ENCODE peak calls at places on chromosome 15, in six cellular contexts. B is left lung, A is B cell, Y is cardiac muscle cell, X is vagina, S is psoas muscle. U is an unnamed sample.

GRCh38 chr15:35087759-35088158 is 2.7 kb upstream of the NANOGP8 start:
- DNase-seq in S (no peak), X (no peak), Y (no peak), A (no peak), B (no peak), U (no peak)

GRCh38 chr15:35305031-35305555 is 220.0 kb upstream of the NANOGP8 start:
- DNase-seq in B (no peak), X (no peak), A (no peak), S (no peak), Y (no peak), U (no peak)

GRCh38 chr15:36936652-36937051 is 163.7 kb downstream of the MEIS2 start:
- DNase-seq in Y (no peak), X (no peak), A (no peak), S (no peak), B (no peak), U (no peak)

GRCh38 chr15:28899061-28899738 is 13.4 kb downstream of the APBA2 start:
- DNase-seq in B (peak; percentile 22), Y (no peak), A (no peak), S (no peak), X (no peak), U (no peak)

GRCh38 chr15:90571063-90571541 is 41.4 kb downstream of the CRTC3 start:
- DNase-seq in X (no peak), S (peak; percentile 54), A (peak; percentile 58), Y (no peak), B (peak; percentile 64), U (no peak)

GRCh38 chr15:81133782-81134461 is at the start of gene CFAP161:
- DNase-seq in A (no peak), X (no peak), Y (peak; percentile 95), B (peak; percentile 78), S (peak; percentile 84), U (no peak)

GRCh38 chr15:28942046-28942445 is 56.3 kb downstream of the APBA2 start:
- DNase-seq in X (no peak), S (no peak), Y (no peak), B (no peak), A (peak; percentile 27), U (peak; percentile 55)

GRCh38 chr15:47027322-47027946 is 689.9 kb upstream of the SEMA6D start:
- DNase-seq in B (no peak), S (no peak), X (no peak), Y (no peak), A (no peak), U (no peak)

GRCh38 chr15:45307230-45307924 is 55.3 kb downstream of the SLC28A2 start:
- DNase-seq in Y (no peak), X (no peak), A (peak; percentile 40), B (no peak), S (no peak), U (no peak)

GRCh38 chr15:85782112-85782511 is 12.6 kb downstream of the KLHL25 start:
- DNase-seq in S (no peak), A (no peak), B (no peak), Y (no peak), X (no peak), U (no peak)

GRCh38 chr15:23039917-23040281 is 530 bp upstream of the TUBGCP5 start:
- DNase-seq in X (no peak), S (no peak), A (no peak), Y (no peak), B (no peak), U (no peak)
- TF ChIP-seq CTCF in X (no peak), S (no peak), A (no peak), Y (no peak), B (no peak), U (no peak)

GRCh38 chr15:74295800-74296199 is 59.7 kb downstream of the CCDC33 start:
- DNase-seq in B (no peak), Y (no peak), X (no peak), S (no peak), A (no peak), U (no peak)
- TF ChIP-seq CTCF in B (no peak), Y (no peak), X (no peak), S (peak; percentile 6), A (no peak), U (no peak)

DNA sequence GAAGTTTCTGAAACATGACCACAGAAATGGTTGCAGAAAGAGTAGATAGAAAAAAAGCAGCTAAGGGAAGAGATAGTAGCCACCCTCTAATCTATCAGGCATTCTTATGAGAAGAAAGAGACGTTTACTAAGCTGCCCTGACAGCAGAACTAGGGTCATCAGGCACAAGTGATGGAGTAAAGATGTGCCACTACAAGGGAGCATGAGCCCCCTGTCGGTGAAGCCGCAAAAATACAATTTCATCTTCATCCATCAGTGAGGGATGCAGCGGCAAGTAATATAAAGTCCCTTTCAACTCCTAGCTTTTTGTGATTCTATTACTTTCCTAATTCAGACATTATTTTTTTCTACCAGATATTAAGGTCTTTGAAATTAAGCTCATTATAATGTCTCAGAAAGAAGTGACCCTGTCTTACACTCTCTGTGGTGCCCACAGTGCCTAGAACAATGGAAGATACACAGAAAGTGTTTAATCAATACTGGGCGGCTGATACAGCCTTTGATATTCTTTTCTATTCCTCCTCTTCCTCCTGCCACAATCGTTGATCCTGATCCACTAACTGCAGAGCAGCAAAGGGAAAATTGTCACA is 651.6 kb downstream of the NTRK3 start:
- DNase-seq in S (no peak), Y (peak; percentile 41), A (no peak), X (no peak), B (no peak), U (no peak)
- TF ChIP-seq CTCF in S (peak; percentile 48), Y (peak; percentile 66), A (no peak), X (no peak), B (peak; percentile 24), U (peak; percentile 42)

GRCh38 chr15:72472907-72473669 is 1.0 kb upstream of the ARIH1 start:
- DNase-seq in X (no peak), A (no peak), B (no peak), S (no peak), Y (no peak), U (no peak)
- TF ChIP-seq CTCF in X (no peak), A (no peak), B (no peak), S (peak; percentile 23), Y (peak; percentile 29), U (peak; percentile 7)

DNA sequence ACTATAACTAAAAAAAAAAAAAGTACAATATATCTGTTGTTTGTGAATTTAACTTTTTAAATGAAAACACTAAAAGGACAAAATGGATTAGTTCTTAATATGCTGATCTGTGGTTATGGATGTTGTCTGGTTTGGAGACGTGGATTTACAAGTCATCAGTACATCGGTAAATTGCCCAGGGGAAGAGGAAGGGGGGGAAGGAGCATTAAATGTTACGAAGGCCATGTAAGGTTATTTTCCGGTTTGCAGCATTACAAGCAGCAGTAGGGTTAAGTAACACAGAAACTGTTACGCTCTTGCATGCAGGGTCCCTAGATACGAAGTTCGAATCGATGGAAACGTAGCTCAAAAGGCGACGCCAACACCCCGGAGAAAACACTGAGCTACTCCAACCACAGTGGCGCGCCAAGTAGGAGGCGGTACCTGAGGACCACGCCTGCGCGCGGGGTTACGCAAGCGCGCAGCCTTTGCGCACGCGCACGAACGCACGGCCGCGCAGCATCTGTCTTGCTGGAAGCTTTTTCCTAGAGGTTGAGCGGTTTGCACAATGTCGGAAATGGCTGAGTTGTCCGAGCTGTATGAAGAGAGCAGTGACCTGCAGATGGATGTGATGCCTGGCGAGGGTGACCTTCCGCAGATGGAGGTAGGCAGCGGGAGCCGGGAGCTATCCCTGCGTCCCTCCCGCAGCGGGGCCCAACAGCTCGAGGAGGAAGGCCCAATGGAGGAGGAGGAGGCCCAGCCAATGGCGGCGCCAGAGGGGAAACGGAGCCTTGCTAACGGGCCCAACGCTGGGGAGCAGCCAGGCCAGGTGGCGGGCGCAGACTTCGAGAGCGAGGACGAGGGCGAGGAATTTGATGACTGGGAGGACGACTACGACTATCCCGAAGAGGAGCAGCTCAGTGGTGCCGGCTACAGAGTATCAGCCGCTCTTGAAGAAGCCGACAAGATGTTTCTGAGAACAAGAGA is at the start of gene EID1:
- DNase-seq in A (peak; percentile 91), B (peak; percentile 92), X (no peak), Y (peak; percentile 95), S (peak; percentile 92), U (peak; percentile 93)
- TF ChIP-seq CTCF in A (no peak), B (no peak), X (no peak), Y (no peak), S (no peak), U (no peak)

DNA sequence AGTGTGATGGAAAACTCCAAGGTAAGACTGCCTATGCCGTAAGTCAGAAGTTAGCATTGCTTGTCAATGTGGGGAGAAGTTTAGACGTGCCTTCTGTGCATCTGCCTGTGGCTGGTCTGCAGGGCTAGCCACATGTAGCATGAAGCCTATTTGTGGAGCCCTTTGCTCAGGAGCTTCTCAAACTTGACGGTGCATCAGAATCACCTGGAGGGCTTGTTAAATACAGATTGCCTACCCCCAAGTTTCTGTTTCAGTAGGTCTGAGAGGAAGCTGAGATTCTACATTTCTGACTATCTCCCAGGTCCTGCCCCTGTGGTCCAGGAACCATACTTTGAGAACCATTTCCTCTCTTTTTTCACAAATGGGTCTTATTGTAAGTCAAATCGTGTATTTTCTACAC is 292.1 kb upstream of the TPM1 start:
- DNase-seq in S (no peak), B (no peak), Y (no peak), A (no peak), X (no peak), U (no peak)
- TF ChIP-seq CTCF in S (no peak), B (no peak), Y (no peak), A (no peak), X (no peak), U (no peak)

GRCh38 chr15:79168922-79169322 is 78.3 kb upstream of the RASGRF1 start:
- DNase-seq in B (no peak), S (no peak), X (peak; percentile 46), A (no peak), Y (peak; percentile 72), U (no peak)
- TF ChIP-seq CTCF in B (no peak), S (no peak), X (no peak), A (no peak), Y (no peak), U (no peak)

DNA sequence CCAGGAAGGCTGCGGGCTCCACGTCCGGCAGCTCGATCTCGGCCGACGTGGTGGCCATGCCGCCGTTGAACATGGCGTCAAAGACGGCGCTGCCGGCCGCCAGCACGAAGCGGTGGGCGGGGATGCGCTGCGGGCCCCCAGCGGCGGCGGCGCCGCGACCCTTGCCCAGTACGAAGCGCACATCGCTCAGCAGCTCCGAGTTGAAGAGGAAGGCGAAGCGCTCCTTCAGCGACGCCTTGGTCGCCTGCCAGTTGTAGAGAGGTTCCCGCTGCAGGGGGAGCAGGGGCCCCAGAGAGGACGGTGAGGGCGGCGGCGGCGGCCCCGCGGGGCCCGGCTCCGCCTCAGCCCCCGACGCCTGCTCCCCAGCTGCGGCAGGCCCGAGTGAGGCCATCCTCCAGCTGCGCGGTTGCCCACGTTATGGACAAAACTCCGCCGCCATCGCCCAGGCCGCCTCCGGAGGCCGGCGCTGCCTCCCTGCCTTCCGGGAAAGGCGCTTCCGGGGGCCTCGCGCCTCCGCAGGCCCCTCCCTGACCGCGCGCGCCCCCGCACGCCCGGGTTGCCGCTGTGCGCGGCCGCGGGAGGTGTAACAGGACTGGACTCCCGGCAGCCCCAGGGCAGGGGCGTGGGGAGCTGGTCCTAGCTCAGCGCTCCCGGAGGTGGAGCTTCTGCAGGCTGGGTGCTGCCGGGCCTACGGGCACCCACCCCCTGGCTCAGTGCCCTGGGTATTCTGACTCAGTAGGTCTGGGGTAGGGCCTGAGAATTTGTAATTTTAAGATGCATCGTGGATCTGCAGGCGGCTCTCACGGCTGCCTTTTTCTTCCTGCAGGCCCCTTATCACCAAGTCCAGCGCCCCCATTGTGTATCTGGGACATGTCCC is at the start of gene BTBD1:
- DNase-seq in B (peak; percentile 96), S (peak; percentile 97), X (no peak), A (peak; percentile 84), Y (peak; percentile 91), U (peak; percentile 74)
- TF ChIP-seq CTCF in B (no peak), S (no peak), X (no peak), A (no peak), Y (no peak), U (no peak)